ENCODE peak calls at places on chromosomes 11 and 22, in eight cellular contexts. Y is hepatocyte, C is tibial nerve, M is fibroblast of lung, K is uterus, U is aorta, G is tibial artery, A is BE2C. X is an unnamed sample. For H3K36me3 and H3K4me1, the result is how much of the 10 kb centered on the place peaks cover.

GRCh38 chr11:132448334-132448995 is 1078.0 kb downstream of the NTM start:
- DNase-seq in A (no peak), C (no peak), U (no peak), G (no peak), M (peak), K (no peak), Y (no peak), X (no peak)

GRCh38 chr22:46929046-46929688 is 166.7 kb downstream of the TBC1D22A start:
- DNase-seq in Y (no peak), U (no peak), K (no peak), C (no peak), M (peak), A (no peak), G (no peak), X (no peak)

GRCh38 chr11:87859583-87859982 is 315.7 kb downstream of the RAB38 start:
- DNase-seq in A (no peak), G (no peak), K (no peak), Y (no peak), C (peak), M (no peak), U (no peak), X (no peak)

GRCh38 chr22:42970029-42970428 is 44.9 kb downstream of the PACSIN2 start:
- DNase-seq in G (no peak), A (no peak), K (no peak), Y (no peak), U (no peak), C (no peak), M (no peak), X (no peak)

GRCh38 chr11:15993360-15993759 is 363.0 kb downstream of the SOX6 start:
- DNase-seq in K (no peak), G (no peak), Y (no peak), M (no peak), A (no peak), U (no peak), C (no peak), X (no peak)

GRCh38 chr11:122235615-122236014 is 119.6 kb upstream of the BLID start:
- DNase-seq in A (no peak), U (peak), K (no peak), G (no peak), C (no peak), Y (peak), M (peak), X (peak)

GRCh38 chr22:42500164-42500835 is 19.3 kb downstream of the RRP7A start:
- DNase-seq in M (peak), K (peak), C (peak), A (peak), U (peak), G (peak), Y (peak), X (peak)

GRCh38 chr11:16117989-16118810 is 238.1 kb downstream of the SOX6 start:
- DNase-seq in U (no peak), Y (no peak), C (no peak), K (no peak), G (no peak), M (no peak), A (no peak), X (no peak)

GRCh38 chr22:45608763-45609180 is 62.9 kb upstream of the ATXN10 start:
- DNase-seq in M (peak), K (no peak), A (no peak), G (no peak), U (no peak), Y (no peak), C (no peak), X (no peak)

GRCh38 chr11:73971175-73971719 is 11.4 kb downstream of the UCP2 start:
- DNase-seq in Y (no peak), A (no peak), G (no peak), M (no peak), U (peak), C (no peak), K (no peak), X (no peak)

GRCh38 chr11:2445107-2445947 is 519 bp downstream of the KCNQ1 start:
- DNase-seq in M (no peak), A (no peak), K (no peak), G (peak), Y (no peak), C (no peak), U (peak), X (no peak)
- H3K4me3 ChIP-seq in M (no peak), A (no peak), K (no peak), G (peak), Y (no peak), C (peak), U (peak), X (peak)

GRCh38 chr22:41146573-41146972 is 54.2 kb downstream of the EP300 start:
- DNase-seq in C (no peak), K (no peak), Y (no peak), G (no peak), M (peak), A (no peak), U (no peak), X (no peak)
- H3K36me3 ChIP-seq in C (half or more), K (under half), Y (under half), G (half or more), M (under half), A (half or more), U (under half), X (half or more)

GRCh38 chr22:28917747-28918543 is 34.6 kb downstream of the ZNRF3 start:
- DNase-seq in C (no peak), U (no peak), G (no peak), M (peak), K (no peak), Y (peak), A (peak), X (peak)

GRCh38 chr22:28922540-28923244 is 39.3 kb downstream of the ZNRF3 start:
- DNase-seq in C (no peak), A (no peak), M (no peak), U (no peak), Y (no peak), G (no peak), K (no peak), X (no peak)

GRCh38 chr22:28923826-28924732 is 40.7 kb downstream of the ZNRF3 start:
- DNase-seq in Y (peak), G (no peak), U (peak), A (peak), C (no peak), M (no peak), K (no peak), X (no peak)

GRCh38 chr22:28920757-28921584 is 37.6 kb downstream of the ZNRF3 start:
- DNase-seq in G (no peak), M (no peak), K (no peak), Y (no peak), A (no peak), U (no peak), C (no peak), X (no peak)

DNA sequence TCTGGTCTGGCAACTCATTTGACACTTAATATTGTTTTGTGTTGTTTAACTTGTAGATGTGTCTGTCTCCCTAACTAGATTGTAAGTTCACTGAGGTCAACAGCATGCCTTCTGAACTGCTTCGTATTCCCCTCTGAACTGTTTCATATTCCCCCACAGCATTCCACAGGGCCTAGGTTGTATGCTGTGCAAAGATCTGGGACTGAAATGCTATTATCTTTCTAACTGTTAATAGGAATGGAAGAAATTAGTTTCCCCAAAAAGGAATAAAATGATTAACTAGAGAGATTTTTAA is 38.2 kb downstream of the ZNRF3 start:
- DNase-seq in G (no peak), A (no peak), U (no peak), M (no peak), C (no peak), Y (no peak), K (no peak), X (no peak)
- H3K4me1 ChIP-seq in G (under half), A (under half), U (under half), M (under half), C (under half), Y (under half), K (under half), X (half or more)

GRCh38 chr11:20132667-20133039 is 27.6 kb downstream of the DBX1 start:
- DNase-seq in K (no peak), G (no peak), Y (no peak), M (no peak), U (no peak), A (no peak), C (no peak), X (no peak)
- H3K4me3 ChIP-seq in K (peak), G (peak), Y (no peak), M (no peak), U (no peak), A (no peak), C (no peak), X (no peak)

X was measured in sigmoid colon.